ENCODE peak calls at places on chromosomes 16 and 17, in four cellular contexts. One of them, this sample, is unnamed.

GRCh38 chr16:50887500-50887899 is 145.6 kb downstream of the CYLD start:
- DNase-seq in activated naive CD4-positive, alpha-beta T cell treated with anti-CD3 and anti-CD28 coated beads, Interleukin-2, amount 50 U/mL, for 72 hours: no peak
- DNase-seq in tibial artery: no peak
- DNase-seq in hypothalamus: no peak
- DNase-seq in this sample: no peak

GRCh38 chr17:47318197-47318918 is 5.4 kb upstream of the EFCAB13 start:
- DNase-seq in activated naive CD4-positive, alpha-beta T cell treated with anti-CD3 and anti-CD28 coated beads, Interleukin-2, amount 50 U/mL, for 72 hours: no peak
- DNase-seq in tibial artery: no peak
- DNase-seq in hypothalamus: no peak
- DNase-seq in this sample: no peak

GRCh38 chr17:83198366-83199341 is 119.2 kb downstream of the METRNL start:
- DNase-seq in activated naive CD4-positive, alpha-beta T cell treated with anti-CD3 and anti-CD28 coated beads, Interleukin-2, amount 50 U/mL, for 72 hours: peak
- DNase-seq in tibial artery: peak
- DNase-seq in hypothalamus: no peak
- DNase-seq in this sample: no peak

GRCh38 chr17:42744283-42744805 is 496 bp downstream of the EZH1 start:
- DNase-seq in activated naive CD4-positive, alpha-beta T cell treated with anti-CD3 and anti-CD28 coated beads, Interleukin-2, amount 50 U/mL, for 72 hours: peak
- DNase-seq in tibial artery: peak
- DNase-seq in hypothalamus: no peak
- DNase-seq in this sample: no peak

GRCh38 chr16:70779361-70779760 is 21.6 kb downstream of the VAC14 start:
- DNase-seq in activated naive CD4-positive, alpha-beta T cell treated with anti-CD3 and anti-CD28 coated beads, Interleukin-2, amount 50 U/mL, for 72 hours: no peak
- DNase-seq in tibial artery: no peak
- DNase-seq in hypothalamus: no peak
- DNase-seq in this sample: no peak

GRCh38 chr16:53912155-53912554 is 208.2 kb downstream of the FTO start:
- DNase-seq in activated naive CD4-positive, alpha-beta T cell treated with anti-CD3 and anti-CD28 coated beads, Interleukin-2, amount 50 U/mL, for 72 hours: peak
- DNase-seq in tibial artery: no peak
- DNase-seq in hypothalamus: no peak
- DNase-seq in this sample: no peak

GRCh38 chr17:45789874-45790273 is 5.8 kb downstream of the CRHR1 start:
- DNase-seq in activated naive CD4-positive, alpha-beta T cell treated with anti-CD3 and anti-CD28 coated beads, Interleukin-2, amount 50 U/mL, for 72 hours: no peak
- DNase-seq in tibial artery: no peak
- DNase-seq in hypothalamus: no peak
- DNase-seq in this sample: no peak

GRCh38 chr17:78883090-78883532 is 19.9 kb downstream of the CEP295NL start:
- DNase-seq in activated naive CD4-positive, alpha-beta T cell treated with anti-CD3 and anti-CD28 coated beads, Interleukin-2, amount 50 U/mL, for 72 hours: no peak
- DNase-seq in tibial artery: peak
- DNase-seq in hypothalamus: no peak
- DNase-seq in this sample: no peak

GRCh38 chr16:886084-886543 is 84.7 kb downstream of the LMF1 start:
- DNase-seq in activated naive CD4-positive, alpha-beta T cell treated with anti-CD3 and anti-CD28 coated beads, Interleukin-2, amount 50 U/mL, for 72 hours: no peak
- DNase-seq in tibial artery: no peak
- DNase-seq in hypothalamus: no peak
- DNase-seq in this sample: peak

GRCh38 chr16:610513-611381 is 20.0 kb upstream of the WFIKKN1 start:
- DNase-seq in activated naive CD4-positive, alpha-beta T cell treated with anti-CD3 and anti-CD28 coated beads, Interleukin-2, amount 50 U/mL, for 72 hours: peak
- DNase-seq in tibial artery: no peak
- DNase-seq in hypothalamus: no peak
- DNase-seq in this sample: peak

GRCh38 chr17:41298458-41299135 is 4.1 kb downstream of the KRTAP29-1 start:
- DNase-seq in activated naive CD4-positive, alpha-beta T cell treated with anti-CD3 and anti-CD28 coated beads, Interleukin-2, amount 50 U/mL, for 72 hours: no peak
- DNase-seq in tibial artery: no peak
- DNase-seq in hypothalamus: no peak
- DNase-seq in this sample: no peak

GRCh38 chr17:64326420-64327054 is 63.5 kb upstream of the TEX2 start:
- DNase-seq in activated naive CD4-positive, alpha-beta T cell treated with anti-CD3 and anti-CD28 coated beads, Interleukin-2, amount 50 U/mL, for 72 hours: no peak
- DNase-seq in tibial artery: peak
- DNase-seq in hypothalamus: no peak
- DNase-seq in this sample: no peak

GRCh38 chr16:84406006-84406963 is 37.9 kb downstream of the ATP2C2 start:
- DNase-seq in activated naive CD4-positive, alpha-beta T cell treated with anti-CD3 and anti-CD28 coated beads, Interleukin-2, amount 50 U/mL, for 72 hours: no peak
- DNase-seq in tibial artery: no peak
- DNase-seq in hypothalamus: peak
- DNase-seq in this sample: peak

GRCh38 chr17:30858556-30859250 is 26.9 kb downstream of the ATAD5 start:
- DNase-seq in activated naive CD4-positive, alpha-beta T cell treated with anti-CD3 and anti-CD28 coated beads, Interleukin-2, amount 50 U/mL, for 72 hours: no peak
- DNase-seq in tibial artery: no peak
- DNase-seq in hypothalamus: no peak
- DNase-seq in this sample: no peak

GRCh38 chr17:72366626-72367025 is 245.8 kb downstream of the SOX9 start:
- DNase-seq in activated naive CD4-positive, alpha-beta T cell treated with anti-CD3 and anti-CD28 coated beads, Interleukin-2, amount 50 U/mL, for 72 hours: no peak
- DNase-seq in tibial artery: no peak
- DNase-seq in hypothalamus: no peak
- DNase-seq in this sample: no peak

GRCh38 chr17:49993423-49994037 is 1.5 kb downstream of the DLX3 start:
- DNase-seq in activated naive CD4-positive, alpha-beta T cell treated with anti-CD3 and anti-CD28 coated beads, Interleukin-2, amount 50 U/mL, for 72 hours: no peak
- DNase-seq in tibial artery: peak
- DNase-seq in hypothalamus: no peak
- DNase-seq in this sample: no peak